ENCODE peak calls at places on chromosome 18, in nine cellular contexts. I, Z, S, O, J, F, G, V and Q are unnamed samples.

GRCh38 chr18:58310517-58310916 is 266.5 kb downstream of the NEDD4L start:
- DNase-seq in I (peak; percentile 67), Z (peak; percentile 41), S (peak; percentile 53), O (no peak), J (no peak), F (no peak), G (peak; percentile 91), V (no peak), Q (no peak)

GRCh38 chr18:48902023-48902855 is 48.5 kb downstream of the SMAD7 start:
- DNase-seq in I (peak; percentile 57), Z (peak; percentile 81), S (peak; percentile 97), O (peak; percentile 90), J (peak; percentile 91), F (peak; percentile 72), G (peak; percentile 92), V (peak; percentile 95), Q (no peak)

GRCh38 chr18:61322265-61322873 is 10.9 kb upstream of the CDH20 start:
- DNase-seq in I (peak; percentile 85), Z (peak; percentile 67), S (peak; percentile 43), O (peak; percentile 42), J (peak; percentile 33), F (peak; percentile 66), G (peak; percentile 65), V (peak; percentile 77), Q (no peak)

GRCh38 chr18:54828290-54828871 is at the start of gene RAB27B:
- DNase-seq in I (peak; percentile 31), Z (peak; percentile 78), S (peak; percentile 62), O (peak; percentile 43), J (peak; percentile 85), F (peak; percentile 53), G (peak; percentile 93), V (peak; percentile 94), Q (peak; percentile 91)

GRCh38 chr18:67239826-67240225 is 276.7 kb downstream of the DSEL start:
- DNase-seq in I (no peak), Z (no peak), S (no peak), O (no peak), J (no peak), F (no peak), G (no peak), V (no peak), Q (no peak)

GRCh38 chr18:4453712-4454547 is 1.2 kb downstream of the DLGAP1 start:
- DNase-seq in I (peak; percentile 21), Z (no peak), S (no peak), O (no peak), J (no peak), F (no peak), G (peak; percentile 64), V (no peak), Q (no peak)

GRCh38 chr18:58350526-58350925 is 278.4 kb downstream of the ALPK2 start:
- DNase-seq in I (no peak), Z (no peak), S (no peak), O (no peak), J (peak; percentile 58), F (no peak), G (no peak), V (no peak), Q (no peak)

GRCh38 chr18:34528177-34528576 is 181.9 kb upstream of the DTNA start:
- DNase-seq in I (no peak), Z (no peak), S (no peak), O (no peak), J (no peak), F (no peak), G (no peak), V (no peak), Q (no peak)